ENCODE peak calls at places on chromosome X, in six cellular contexts. S is ovary; N is HT-29; B is EL; O is activated naive CD4-positive, alpha-beta T cell treated with anti-CD3 and anti-CD28 coated beads for 36 hours; H is H4. C is an unnamed sample.

GRCh38 chrX:84099120-84099519 is 88.9 kb downstream of the RPS6KA6 start:
- DNase-seq in S (no peak), N (no peak), B (no peak), O (no peak), H (no peak), C (no peak)

GRCh38 chrX:72306851-72307645 is 1.3 kb upstream of the CITED1 start:
- DNase-seq in S (peak; percentile 40), N (peak; percentile 62), B (peak; percentile 73), O (peak; percentile 8), H (peak; percentile 50), C (no peak)

GRCh38 chrX:110103344-110103743 is 100.4 kb downstream of the TMEM164 start:
- DNase-seq in S (no peak), N (no peak), B (no peak), O (no peak), H (no peak), C (no peak)

GRCh38 chrX:17456526-17456925 is 81.5 kb downstream of the NHS start:
- DNase-seq in S (no peak), N (no peak), B (no peak), O (no peak), H (no peak), C (no peak)

GRCh38 chrX:53831662-53832635 is 145.4 kb upstream of the HUWE1 start:
- DNase-seq in S (no peak), N (peak; percentile 59), B (peak; percentile 29), O (peak; percentile 70), H (peak; percentile 13), C (peak; percentile 38)

GRCh38 chrX:9786839-9787635 is 808 bp downstream of the SHROOM2 start:
- DNase-seq in S (peak; percentile 54), N (no peak), B (peak; percentile 1), O (no peak), H (no peak), C (no peak)

GRCh38 chrX:85020216-85020615 is 16.5 kb downstream of the APOOL start:
- DNase-seq in S (no peak), N (no peak), B (no peak), O (no peak), H (no peak), C (no peak)

GRCh38 chrX:100449696-100450606 is 39.9 kb upstream of the PCDH19 start:
- DNase-seq in S (no peak), N (no peak), B (peak; percentile 0), O (no peak), H (peak; percentile 21), C (no peak)

GRCh38 chrX:42943051-42943450 is 165.1 kb upstream of the PPP1R2C start:
- DNase-seq in S (no peak), N (no peak), B (no peak), O (no peak), H (no peak), C (no peak)

GRCh38 chrX:131747173-131747572 is 203.3 kb downstream of the OR13H1 start:
- DNase-seq in S (peak; percentile 80), N (peak; percentile 91), B (no peak), O (no peak), H (peak; percentile 91), C (peak; percentile 73)

GRCh38 chrX:134294548-134294947 is 57.6 kb downstream of the CCDC160 start:
- DNase-seq in S (no peak), N (peak; percentile 16), B (no peak), O (no peak), H (no peak), C (no peak)

GRCh38 chrX:98357146-98357545 is 1473.4 kb downstream of the RPA4 start:
- DNase-seq in S (no peak), N (no peak), B (no peak), O (no peak), H (no peak), C (no peak)

GRCh38 chrX:120380699-120381098 is 18.8 kb downstream of the ATP1B4 start:
- DNase-seq in S (no peak), N (peak; percentile 48), B (peak; percentile 6), O (peak; percentile 44), H (peak; percentile 31), C (no peak)

GRCh38 chrX:34778961-34779360 is 121.9 kb upstream of the TMEM47 start:
- DNase-seq in S (no peak), N (no peak), B (peak; percentile 81), O (no peak), H (peak; percentile 4), C (no peak)

GRCh38 chrX:318068-318738 is 393 bp downstream of the GTPBP6 start:
- DNase-seq in S (peak; percentile 97), N (peak; percentile 99), B (peak; percentile 99), O (peak; percentile 99), H (peak; percentile 97), C (peak; percentile 94)

GRCh38 chrX:118315529-118315928 is 30.4 kb upstream of the WDR44 start:
- DNase-seq in S (no peak), N (no peak), B (no peak), O (no peak), H (no peak), C (no peak)

GRCh38 chrX:144798972-144799371 is 448.3 kb upstream of the SPANXN1 start:
- DNase-seq in S (no peak), N (no peak), B (no peak), O (no peak), H (no peak), C (no peak)

GRCh38 chrX:40099046-40099968 is 1.5 kb upstream of the BCOR start:
- DNase-seq in S (peak; percentile 58), N (peak; percentile 28), B (peak; percentile 49), O (peak; percentile 57), H (no peak), C (peak; percentile 55)

GRCh38 chrX:153909024-153909979 is 4.8 kb downstream of the AVPR2 start:
- DNase-seq in S (no peak), N (peak; percentile 47), B (no peak), O (no peak), H (no peak), C (no peak)

GRCh38 chrX:110755061-110755460 is 40.6 kb downstream of the CHRDL1 start:
- DNase-seq in S (no peak), N (no peak), B (peak; percentile 73), O (no peak), H (no peak), C (no peak)

GRCh38 chrX:39022106-39022505 is 220.8 kb downstream of the MID1IP1 start:
- DNase-seq in S (no peak), N (no peak), B (no peak), O (no peak), H (no peak), C (no peak)

GRCh38 chrX:105662248-105662647 is 160.1 kb upstream of the NRK start:
- DNase-seq in S (no peak), N (no peak), B (no peak), O (no peak), H (no peak), C (no peak)

GRCh38 chrX:143429021-143429570 is 88.2 kb downstream of the SPANXN3 start:
- DNase-seq in S (no peak), N (no peak), B (no peak), O (no peak), H (no peak), C (no peak)

GRCh38 chrX:9137152-9137551 is 103.2 kb upstream of the FAM9B start:
- DNase-seq in S (no peak), N (no peak), B (no peak), O (no peak), H (no peak), C (no peak)

GRCh38 chrX:67780694-67781109 is 236.9 kb downstream of the AR start:
- DNase-seq in S (peak; percentile 72), N (peak; percentile 6), B (peak; percentile 93), O (peak; percentile 4), H (peak; percentile 98), C (no peak)

GRCh38 chrX:9141496-9141895 is 107.6 kb upstream of the FAM9B start:
- DNase-seq in S (no peak), N (no peak), B (peak; percentile 52), O (no peak), H (no peak), C (no peak)

GRCh38 chrX:28880136-28880535 is 292.9 kb downstream of the IL1RAPL1 start:
- DNase-seq in S (no peak), N (no peak), B (no peak), O (no peak), H (no peak), C (no peak)

GRCh38 chrX:109629310-109629709 is 4.3 kb upstream of the KCNE5 start:
- DNase-seq in S (no peak), N (no peak), B (no peak), O (no peak), H (no peak), C (no peak)

GRCh38 chrX:134688181-134688580 is 29.9 kb upstream of the PLAC1 start:
- DNase-seq in S (no peak), N (no peak), B (no peak), O (no peak), H (no peak), C (no peak)

GRCh38 chrX:18828832-18829404 is 121.5 kb downstream of the PPEF1 start:
- DNase-seq in S (no peak), N (no peak), B (peak; percentile 2), O (peak; percentile 9), H (peak; percentile 5), C (no peak)

GRCh38 chrX:126170715-126171114 is 4.6 kb upstream of the DCAF12L2 start:
- DNase-seq in S (no peak), N (no peak), B (no peak), O (no peak), H (peak; percentile 17), C (no peak)

GRCh38 chrX:45619290-45619689 is 418.6 kb upstream of the DIPK2B start:
- DNase-seq in S (no peak), N (no peak), B (no peak), O (no peak), H (no peak), C (no peak)

GRCh38 chrX:67544871-67545771 is 1.3 kb downstream of the AR start:
- DNase-seq in S (peak; percentile 40), N (no peak), B (peak; percentile 71), O (no peak), H (peak; percentile 14), C (no peak)